ENCODE peak calls at places on chromosomes 12 and 14, in four cellular contexts. T is H1, V is fibroblast of lung, A is mammary epithelial cell. B is an unnamed sample. For H3K4me1, the result is how much of the 10 kb centered on the place peaks cover.

GRCh38 chr12:121830588-121831265 is 26.9 kb downstream of the SETD1B start:
- DNase-seq in T (no peak), V (no peak), A (no peak), B (no peak)

GRCh38 chr12:98955284-98955683 is 310.2 kb downstream of the APAF1 start:
- DNase-seq in T (peak), V (no peak), A (peak), B (no peak)

GRCh38 chr12:105110851-105111250 is 3.3 kb downstream of the WASHC4 start:
- DNase-seq in T (no peak), V (no peak), A (no peak), B (no peak)

GRCh38 chr12:52221912-52222457 is 11.1 kb upstream of the KRT7 start:
- DNase-seq in T (peak), V (no peak), A (peak), B (no peak)

GRCh38 chr14:106844608-106845285 is 1318.4 kb downstream of the TMEM121 start:
- DNase-seq in T (no peak), V (no peak), A (peak), B (no peak)

GRCh38 chr12:89236748-89237428 is 115.4 kb downstream of the DUSP6 start:
- DNase-seq in T (no peak), V (no peak), A (peak), B (peak)

GRCh38 chr12:92505373-92506340 is 197.1 kb upstream of the PLEKHG7 start:
- DNase-seq in T (no peak), V (peak), A (no peak), B (peak)

GRCh38 chr12:90423965-90424364 is 531.0 kb downstream of the CCER1 start:
- DNase-seq in T (no peak), V (no peak), A (no peak), B (no peak)

GRCh38 chr14:85934123-85934885 is 404.4 kb downstream of the FLRT2 start:
- DNase-seq in T (no peak), V (peak), A (no peak), B (no peak)

GRCh38 chr14:37622231-37622923 is 26.9 kb downstream of the TTC6 start:
- DNase-seq in T (no peak), V (peak), A (no peak), B (peak)

GRCh38 chr12:13250416-13250815 is 53.9 kb downstream of the EMP1 start:
- DNase-seq in T (no peak), V (no peak), A (peak), B (peak)

GRCh38 chr12:47988073-47989022 is 15.9 kb downstream of the COL2A1 start:
- DNase-seq in T (no peak), V (no peak), A (no peak), B (peak)

GRCh38 chr12:102026728-102027127 is 35.1 kb downstream of the WASHC3 start:
- DNase-seq in T (no peak), V (no peak), A (no peak), B (no peak)

GRCh38 chr12:117134059-117134458 is 34.8 kb upstream of the TESC start:
- DNase-seq in T (no peak), V (no peak), A (no peak), B (no peak)

GRCh38 chr14:60508707-60509437 is at the start of gene SIX6:
- DNase-seq in T (no peak), V (no peak), A (no peak), B (peak)
- TF ChIP-seq EZH2 in T (no peak), V (no peak), A (peak), B (no peak)

DNA sequence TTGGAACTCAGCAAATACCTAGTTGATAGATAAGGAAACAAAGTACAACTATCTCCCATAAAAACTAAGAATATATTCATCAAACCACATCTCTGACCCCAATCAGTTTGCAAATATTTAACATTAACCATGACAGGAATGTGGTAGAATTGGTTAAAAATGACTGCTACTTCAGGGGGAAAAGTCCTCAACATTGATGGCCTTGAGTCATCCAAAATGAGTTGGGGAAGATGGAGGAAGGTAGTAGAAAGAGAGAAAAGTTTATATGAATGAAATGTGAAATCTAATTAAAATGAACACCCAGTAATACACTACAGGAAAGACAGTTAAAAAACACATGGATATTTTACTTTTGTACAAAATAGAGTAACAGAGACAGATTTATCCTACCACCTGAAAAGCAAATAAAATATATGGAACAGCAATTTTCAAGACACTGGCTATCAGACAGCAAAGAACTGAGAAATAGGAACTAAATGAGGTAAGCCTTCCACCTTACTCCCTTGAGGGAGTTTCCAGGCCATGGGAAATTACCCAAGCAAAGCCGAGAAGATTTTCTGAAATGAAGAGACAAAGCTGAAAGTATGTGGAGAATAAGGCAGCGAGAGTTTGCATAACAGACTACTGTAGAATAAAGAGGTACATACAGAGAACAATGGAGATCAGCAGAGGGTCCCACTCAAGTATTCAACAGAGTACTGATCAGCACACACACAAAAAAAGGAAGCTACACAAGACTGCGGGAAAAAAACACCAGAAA is 49.6 kb downstream of the TC2N start:
- DNase-seq in T (no peak), V (no peak), A (no peak), B (no peak)
- H3K4me2 ChIP-seq in T (peak), V (no peak), A (no peak), B (no peak)

DNA sequence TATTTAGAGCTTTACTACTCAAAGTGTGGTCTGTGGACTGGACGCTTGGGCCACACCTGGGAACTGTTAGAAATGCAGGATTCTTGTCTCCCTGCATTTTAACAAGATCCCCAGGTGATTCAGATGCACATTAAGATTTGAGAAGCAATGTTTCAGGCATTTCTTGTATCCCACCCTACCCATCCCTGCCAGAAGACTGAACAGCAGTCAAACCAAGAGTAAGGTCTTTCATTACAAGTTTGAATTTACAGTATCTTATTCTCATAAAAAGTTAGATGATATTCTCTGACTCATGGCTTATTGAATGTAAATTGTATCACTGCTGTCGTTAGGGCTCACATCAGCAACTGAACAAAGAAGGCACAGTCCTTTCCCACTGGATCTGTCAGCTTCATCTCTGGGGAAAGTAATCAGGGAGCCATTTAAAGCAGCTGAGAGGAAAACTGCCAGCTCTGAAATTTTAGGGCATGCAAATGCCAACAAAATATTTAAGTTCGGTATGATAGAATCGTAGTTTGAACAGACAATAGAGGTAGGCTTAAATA is 141.1 kb downstream of the AKAP6 start:
- DNase-seq in T (no peak), V (no peak), A (peak), B (no peak)
- H3K4me1 ChIP-seq in T (under half), V (under half), A (half or more), B (under half)

GRCh38 chr14:102544745-102545460 is 35.3 kb upstream of the ANKRD9 start:
- DNase-seq in T (no peak), V (no peak), A (no peak), B (no peak)
- TF ChIP-seq EZH2 in T (no peak), V (no peak), A (no peak), B (peak)

DNA sequence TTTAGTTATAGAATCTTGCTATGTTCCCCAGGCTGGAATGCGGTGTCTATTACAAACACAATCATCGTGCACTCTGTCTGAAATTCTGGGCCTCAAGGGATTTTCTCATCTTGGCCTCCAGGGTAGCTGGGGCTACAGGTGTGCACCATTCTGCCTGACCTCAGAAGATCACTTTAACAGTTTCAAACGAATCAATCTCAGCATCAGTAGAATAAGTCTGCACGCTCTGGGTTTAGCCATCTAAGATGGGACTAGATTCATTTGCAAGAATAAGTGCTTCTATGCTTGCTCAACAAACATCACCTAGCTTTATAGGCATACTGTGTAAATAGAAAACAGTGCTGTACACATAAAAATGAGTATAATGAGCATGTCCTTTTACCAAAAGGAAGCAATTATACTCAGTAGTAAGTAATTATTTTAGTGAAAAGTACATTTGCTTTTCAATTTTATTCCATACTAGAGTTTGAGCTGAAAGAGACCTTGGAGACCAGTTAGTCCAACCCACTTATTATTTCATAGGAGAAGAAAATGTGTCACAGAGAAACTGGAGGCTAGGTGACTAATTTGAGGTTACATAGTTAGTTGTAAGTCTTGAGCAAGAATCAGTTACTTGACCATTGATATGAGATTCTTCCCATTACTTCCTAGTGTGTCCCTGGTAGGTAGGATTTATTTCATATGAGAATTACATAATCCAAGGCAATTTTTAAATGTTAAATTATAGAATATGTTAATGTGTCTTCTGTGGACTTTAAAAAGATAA is 456.5 kb upstream of the LMO3 start:
- DNase-seq in T (no peak), V (no peak), A (peak), B (no peak)
- H3K4me2 ChIP-seq in T (no peak), V (no peak), A (no peak), B (no peak)

GRCh38 chr12:132761032-132761910 is at the start of gene ANKLE2:
- DNase-seq in T (no peak), V (peak), A (peak), B (peak)

GRCh38 chr12:132761911-132762583 is 415 bp upstream of the ANKLE2 start:
- DNase-seq in T (peak), V (peak), A (peak), B (peak)

GRCh38 chr12:132766380-132767085 is 4.9 kb upstream of the ANKLE2 start:
- DNase-seq in T (no peak), V (peak), A (no peak), B (peak)

GRCh38 chr12:132765366-132765765 is 3.7 kb upstream of the ANKLE2 start:
- DNase-seq in T (no peak), V (no peak), A (no peak), B (no peak)

GRCh38 chr12:132764231-132764630 is 2.6 kb upstream of the ANKLE2 start:
- DNase-seq in T (no peak), V (no peak), A (no peak), B (no peak)
- H3K4me1 ChIP-seq in T (under half), V (under half), A (under half), B (under half)

GRCh38 chr12:43094886-43095285 is 457.1 kb downstream of the ADAMTS20 start:
- DNase-seq in T (no peak), V (no peak), A (no peak), B (peak)
- TF ChIP-seq EZH2 in T (no peak), V (no peak), A (no peak), B (no peak)